ENCODE peak calls at places on chromosomes 2 and 18, in four cellular contexts. One of them, this sample, is unnamed.

GRCh38 chr2:11915650-11916049 is 169.2 kb downstream of the LPIN1 start:
- DNase-seq in heart left ventricle: no peak
- DNase-seq in A549: no peak
- DNase-seq in IMR-90: no peak
- DNase-seq in this sample: no peak

GRCh38 chr2:101223814-101224231 is 28.9 kb upstream of the CNOT11 start:
- DNase-seq in IMR-90: no peak
- DNase-seq in heart left ventricle: no peak
- DNase-seq in A549: no peak
- DNase-seq in this sample: no peak

GRCh38 chr2:74882299-74882687 is 48.4 kb downstream of the HK2 start:
- DNase-seq in A549: no peak
- DNase-seq in IMR-90: no peak
- DNase-seq in heart left ventricle: no peak
- DNase-seq in this sample: no peak

GRCh38 chr2:217270801-217271121 is 410.9 kb upstream of the TNP1 start:
- DNase-seq in IMR-90: peak; percentile 62
- DNase-seq in A549: no peak
- DNase-seq in heart left ventricle: no peak
- DNase-seq in this sample: no peak

GRCh38 chr2:99662761-99663341 is 173.0 kb upstream of the REV1 start:
- DNase-seq in IMR-90: peak; percentile 97
- DNase-seq in A549: no peak
- DNase-seq in heart left ventricle: peak; percentile 37
- DNase-seq in this sample: no peak

GRCh38 chr18:61901334-61901986 is 8.7 kb upstream of the RNF152 start:
- DNase-seq in A549: peak; percentile 59
- DNase-seq in IMR-90: peak; percentile 53
- DNase-seq in heart left ventricle: peak; percentile 47
- DNase-seq in this sample: peak; percentile 46

GRCh38 chr2:162072181-162072702 is 1.8 kb downstream of the DPP4 start:
- DNase-seq in IMR-90: peak; percentile 90
- DNase-seq in heart left ventricle: no peak
- DNase-seq in A549: no peak
- DNase-seq in this sample: no peak

GRCh38 chr2:7225848-7226247 is 308.6 kb downstream of the RNF144A start:
- DNase-seq in heart left ventricle: no peak
- DNase-seq in A549: no peak
- DNase-seq in IMR-90: no peak
- DNase-seq in this sample: no peak

GRCh38 chr2:167404896-167405295 is 516.6 kb downstream of the XIRP2 start:
- DNase-seq in heart left ventricle: no peak
- DNase-seq in A549: no peak
- DNase-seq in IMR-90: peak; percentile 43
- DNase-seq in this sample: no peak

GRCh38 chr2:214577769-214578168 is 166.9 kb downstream of the VWC2L start:
- DNase-seq in heart left ventricle: no peak
- DNase-seq in IMR-90: no peak
- DNase-seq in A549: no peak
- DNase-seq in this sample: no peak

GRCh38 chr2:191983591-191983990 is 136.7 kb upstream of the CAVIN2 start:
- DNase-seq in A549: no peak
- DNase-seq in heart left ventricle: no peak
- DNase-seq in IMR-90: no peak
- DNase-seq in this sample: no peak

GRCh38 chr2:136117909-136118818 is at the start of gene CXCR4:
- DNase-seq in IMR-90: peak; percentile 2
- DNase-seq in A549: peak; percentile 47
- DNase-seq in heart left ventricle: peak; percentile 73
- DNase-seq in this sample: peak; percentile 80

GRCh38 chr2:84711651-84712050 is 169.2 kb downstream of the TRABD2A start:
- DNase-seq in IMR-90: no peak
- DNase-seq in A549: no peak
- DNase-seq in heart left ventricle: no peak
- DNase-seq in this sample: no peak

GRCh38 chr2:120257522-120257921 is 4.9 kb downstream of the RALB start:
- DNase-seq in heart left ventricle: no peak
- DNase-seq in IMR-90: no peak
- DNase-seq in A549: no peak
- DNase-seq in this sample: no peak

GRCh38 chr2:160977854-160978253 is 182.4 kb upstream of the TANK start:
- DNase-seq in A549: no peak
- DNase-seq in IMR-90: no peak
- DNase-seq in heart left ventricle: no peak
- DNase-seq in this sample: no peak

GRCh38 chr18:61086657-61087056 is 246.6 kb upstream of the CDH20 start:
- DNase-seq in A549: no peak
- DNase-seq in IMR-90: no peak
- DNase-seq in heart left ventricle: no peak
- DNase-seq in this sample: no peak

GRCh38 chr2:201191132-201191875 is 8.4 kb downstream of the CASP10 start:
- DNase-seq in heart left ventricle: no peak
- DNase-seq in IMR-90: no peak
- DNase-seq in A549: no peak
- DNase-seq in this sample: no peak

DNA sequence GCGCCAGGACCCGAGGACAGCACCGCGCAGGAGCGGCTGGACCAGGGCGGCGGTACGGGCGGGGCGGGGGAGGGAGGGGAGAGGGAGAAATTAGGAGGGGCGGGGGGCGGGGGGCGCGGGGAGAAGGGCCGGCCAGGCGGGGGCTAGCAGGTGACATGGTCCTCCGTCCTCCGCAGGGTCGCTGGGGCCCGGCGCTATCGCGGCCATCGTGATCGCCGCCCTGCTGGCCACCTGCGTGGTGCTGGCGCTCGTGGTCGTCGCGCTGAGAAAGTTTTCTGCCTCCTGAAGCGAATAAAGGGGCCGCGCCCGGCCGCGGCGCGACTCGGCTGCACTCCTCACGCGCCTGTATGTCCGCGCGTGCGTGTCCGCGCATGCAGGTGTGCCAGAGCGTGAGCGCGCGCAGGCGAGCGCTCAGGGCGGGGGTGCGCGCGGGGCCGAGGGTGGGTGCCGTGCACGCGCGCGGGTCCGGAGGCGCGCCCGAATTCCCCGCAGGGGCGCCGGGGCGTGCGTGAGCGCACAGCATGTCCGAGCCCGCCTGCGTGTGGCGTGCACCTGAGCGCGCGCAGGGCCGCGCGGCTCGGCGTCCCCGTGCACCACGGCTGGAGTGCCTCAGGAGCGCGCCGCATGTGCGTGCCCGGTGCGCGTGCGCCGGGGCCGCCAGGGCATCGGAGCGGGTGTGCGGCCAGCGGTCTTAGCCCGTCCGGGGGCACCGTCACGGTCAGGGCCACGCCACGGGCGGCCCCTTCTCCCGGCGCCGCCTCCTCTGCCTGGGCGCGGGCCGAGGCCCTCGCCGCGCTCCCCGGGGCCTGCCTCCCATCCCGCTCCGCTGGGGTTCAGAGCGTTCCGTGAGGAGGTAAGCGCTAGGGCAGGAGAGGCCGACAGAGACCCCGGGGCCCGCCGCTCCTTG is 6.3 kb downstream of the SNORC start:
- DNase-seq in IMR-90: no peak
- DNase-seq in A549: peak; percentile 72
- DNase-seq in heart left ventricle: no peak
- DNase-seq in this sample: peak; percentile 23
- TF ChIP-seq CTCF in IMR-90: peak; percentile 18
- TF ChIP-seq CTCF in A549: peak; percentile 18
- TF ChIP-seq CTCF in heart left ventricle: no peak
- TF ChIP-seq CTCF in this sample: no peak

DNA sequence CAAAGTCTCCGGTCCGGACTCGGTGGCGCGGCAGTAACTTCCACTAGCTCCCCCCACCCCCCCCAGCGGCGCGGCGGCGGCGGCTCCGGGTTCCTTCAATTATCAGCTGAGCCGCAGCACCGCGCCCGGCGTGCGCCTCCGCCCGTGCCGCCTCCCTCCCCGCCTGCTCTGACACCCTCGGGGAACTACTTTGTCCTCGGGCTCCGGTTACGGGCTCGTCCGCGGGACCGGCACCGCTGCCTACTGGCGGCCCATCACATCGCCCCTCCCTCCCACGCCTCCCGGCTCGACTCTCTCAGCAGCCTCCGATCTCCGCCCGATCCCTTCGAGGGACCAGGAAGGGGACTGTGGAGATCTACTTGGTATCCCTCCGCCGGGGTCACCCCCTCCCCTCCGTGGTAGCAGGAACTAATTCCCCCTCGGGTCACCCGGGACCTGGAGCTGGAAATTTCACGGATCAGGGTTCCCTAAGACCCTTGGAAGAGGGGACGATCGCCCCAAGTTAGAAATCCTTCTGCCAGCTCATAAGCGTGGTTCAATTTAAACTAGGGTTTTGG is at the start of gene TRIP12:
- DNase-seq in heart left ventricle: peak; percentile 96
- DNase-seq in A549: peak; percentile 97
- DNase-seq in IMR-90: peak; percentile 98
- DNase-seq in this sample: peak; percentile 95
- TF ChIP-seq POLR2A in heart left ventricle: no peak
- TF ChIP-seq POLR2A in A549: peak; percentile 25
- TF ChIP-seq POLR2A in IMR-90: no peak
- TF ChIP-seq POLR2A in this sample: no peak

GRCh38 chr18:35409921-35410320 is 32.8 kb upstream of the ZNF396 start:
- DNase-seq in A549: peak; percentile 28
- DNase-seq in heart left ventricle: no peak
- DNase-seq in IMR-90: no peak
- DNase-seq in this sample: no peak

GRCh38 chr18:35406666-35407065 is 29.5 kb upstream of the ZNF396 start:
- DNase-seq in A549: no peak
- DNase-seq in heart left ventricle: no peak
- DNase-seq in IMR-90: no peak
- DNase-seq in this sample: no peak

GRCh38 chr18:35410561-35410960 is 33.4 kb upstream of the ZNF396 start:
- DNase-seq in heart left ventricle: no peak
- DNase-seq in IMR-90: no peak
- DNase-seq in A549: no peak
- DNase-seq in this sample: peak; percentile 4

GRCh38 chr18:35407871-35408481 is 30.8 kb upstream of the ZNF396 start:
- DNase-seq in IMR-90: peak; percentile 69
- DNase-seq in A549: peak; percentile 63
- DNase-seq in heart left ventricle: no peak
- DNase-seq in this sample: peak; percentile 46

GRCh38 chr18:35408843-35409261 is 31.7 kb upstream of the ZNF396 start:
- DNase-seq in IMR-90: no peak
- DNase-seq in A549: no peak
- DNase-seq in heart left ventricle: no peak
- DNase-seq in this sample: no peak
- TF ChIP-seq CTCF in IMR-90: no peak
- TF ChIP-seq CTCF in A549: no peak
- TF ChIP-seq CTCF in heart left ventricle: no peak
- TF ChIP-seq CTCF in this sample: no peak

GRCh38 chr2:68158134-68158447 is 403 bp downstream of the PNO1 start:
- DNase-seq in IMR-90: no peak
- DNase-seq in A549: no peak
- DNase-seq in heart left ventricle: no peak
- DNase-seq in this sample: no peak

GRCh38 chr2:68155618-68156017 is 2.1 kb upstream of the PNO1 start:
- DNase-seq in A549: no peak
- DNase-seq in IMR-90: no peak
- DNase-seq in heart left ventricle: no peak
- DNase-seq in this sample: no peak

GRCh38 chr2:68156419-68156818 is 1.3 kb upstream of the PNO1 start:
- DNase-seq in heart left ventricle: no peak
- DNase-seq in A549: no peak
- DNase-seq in IMR-90: no peak
- DNase-seq in this sample: no peak

GRCh38 chr2:68157002-68157401 is 686 bp upstream of the PNO1 start:
- DNase-seq in heart left ventricle: no peak
- DNase-seq in A549: no peak
- DNase-seq in IMR-90: peak; percentile 16
- DNase-seq in this sample: no peak

GRCh38 chr2:68157402-68158133 is at the start of gene PNO1:
- DNase-seq in A549: peak; percentile 97
- DNase-seq in heart left ventricle: peak; percentile 96
- DNase-seq in IMR-90: peak; percentile 95
- DNase-seq in this sample: peak; percentile 96
- TF ChIP-seq POLR2A in A549: peak; percentile 59
- TF ChIP-seq POLR2A in heart left ventricle: peak; percentile 50
- TF ChIP-seq POLR2A in IMR-90: peak; percentile 91
- TF ChIP-seq POLR2A in this sample: no peak